ENCODE peak calls at places on chromosomes 11 and 22, in seven cellular contexts. Z, W, V, J, M, C and T are unnamed samples.
A peak's percentile ranks its signal among the peaks of the same experiment; 100 is the strongest.

GRCh38 chr11:55106391-55106790 is 155.6 kb upstream of the TRIM48 start:
- DNase-seq in Z (no peak), W (no peak), V (no peak), J (no peak), M (no peak), C (no peak), T (no peak)

GRCh38 chr11:117805048-117805447 is 8.0 kb upstream of the DSCAML1 start:
- DNase-seq in Z (no peak), W (no peak), V (no peak), J (no peak), M (no peak), C (no peak), T (no peak)

GRCh38 chr22:44224166-44224565 is 43.4 kb downstream of the PARVG start:
- DNase-seq in Z (no peak), W (no peak), V (no peak), J (no peak), M (no peak), C (no peak), T (no peak)

GRCh38 chr22:33579448-33580093 is 340.7 kb downstream of the LARGE1 start:
- DNase-seq in Z (peak; percentile 1), W (peak; percentile 68), V (peak; percentile 77), J (peak; percentile 80), M (peak; percentile 85), C (peak; percentile 52), T (peak; percentile 43)

GRCh38 chr22:24434472-24435322 is 7.3 kb downstream of the ADORA2A start:
- DNase-seq in Z (no peak), W (no peak), V (no peak), J (peak; percentile 92), M (no peak), C (peak; percentile 87), T (peak; percentile 94)

GRCh38 chr11:28621648-28622215 is 513.5 kb downstream of the METTL15 start:
- DNase-seq in Z (no peak), W (no peak), V (no peak), J (no peak), M (no peak), C (no peak), T (no peak)

GRCh38 chr11:12448131-12448939 is 71.0 kb downstream of the PARVA start:
- DNase-seq in Z (no peak), W (no peak), V (no peak), J (no peak), M (no peak), C (no peak), T (no peak)

GRCh38 chr11:33724644-33725035 is 11.6 kb downstream of the CD59 start:
- DNase-seq in Z (no peak), W (no peak), V (no peak), J (peak; percentile 52), M (no peak), C (no peak), T (no peak)

GRCh38 chr22:49008682-49009235 is 818.9 kb downstream of the BRD1 start:
- DNase-seq in Z (no peak), W (peak; percentile 35), V (no peak), J (peak; percentile 33), M (no peak), C (no peak), T (no peak)

GRCh38 chr11:111737877-111738205 is 28.3 kb downstream of the PPP2R1B start:
- DNase-seq in Z (no peak), W (no peak), V (no peak), J (no peak), M (no peak), C (no peak), T (no peak)

GRCh38 chr11:444397-445144 is 2.8 kb upstream of the ANO9 start:
- DNase-seq in Z (no peak), W (no peak), V (no peak), J (peak; percentile 85), M (no peak), C (no peak), T (no peak)

GRCh38 chr22:48643066-48643731 is 1184.5 kb downstream of the BRD1 start:
- DNase-seq in Z (no peak), W (no peak), V (no peak), J (no peak), M (no peak), C (no peak), T (no peak)

GRCh38 chr11:3614742-3615171 is 27.0 kb downstream of the ART5 start:
- DNase-seq in Z (no peak), W (no peak), V (no peak), J (peak; percentile 43), M (no peak), C (peak; percentile 68), T (peak; percentile 83)

GRCh38 chr11:117876341-117877119 is at the start of gene FXYD6:
- DNase-seq in Z (no peak), W (peak; percentile 77), V (peak; percentile 65), J (no peak), M (peak; percentile 71), C (no peak), T (no peak)

GRCh38 chr11:34750692-34751405 is 130.0 kb downstream of the EHF start:
- DNase-seq in Z (no peak), W (no peak), V (no peak), J (no peak), M (no peak), C (no peak), T (no peak)

GRCh38 chr11:6623391-6624363 is 4.5 kb upstream of the TPP1 start:
- DNase-seq in Z (no peak), W (no peak), V (no peak), J (no peak), M (no peak), C (no peak), T (no peak)

GRCh38 chr11:17887779-17888178 is 125.1 kb downstream of the SERGEF start:
- DNase-seq in Z (no peak), W (no peak), V (no peak), J (no peak), M (peak; percentile 58), C (no peak), T (no peak)

GRCh38 chr11:84993386-84993785 is 633.8 kb downstream of the DLG2 start:
- DNase-seq in Z (no peak), W (no peak), V (no peak), J (no peak), M (peak; percentile 45), C (no peak), T (peak; percentile 1)

GRCh38 chr11:28146123-28146751 is 38.0 kb downstream of the METTL15 start:
- DNase-seq in Z (peak; percentile 67), W (no peak), V (no peak), J (no peak), M (no peak), C (no peak), T (no peak)

GRCh38 chr11:112794321-112794720 is 166.9 kb upstream of the NCAM1 start:
- DNase-seq in Z (no peak), W (no peak), V (no peak), J (no peak), M (no peak), C (no peak), T (no peak)

GRCh38 chr22:17484608-17485007 is 78.7 kb upstream of the SLC25A18 start:
- DNase-seq in Z (no peak), W (no peak), V (no peak), J (no peak), M (no peak), C (no peak), T (no peak)

GRCh38 chr22:17489101-17489500 is 74.2 kb upstream of the SLC25A18 start:
- DNase-seq in Z (no peak), W (no peak), V (no peak), J (no peak), M (no peak), C (no peak), T (no peak)

GRCh38 chr22:17483670-17484372 is 79.5 kb upstream of the SLC25A18 start:
- DNase-seq in Z (no peak), W (no peak), V (no peak), J (no peak), M (no peak), C (no peak), T (no peak)

GRCh38 chr22:17486719-17487118 is 76.6 kb upstream of the SLC25A18 start:
- DNase-seq in Z (no peak), W (no peak), V (no peak), J (no peak), M (no peak), C (no peak), T (no peak)

DNA sequence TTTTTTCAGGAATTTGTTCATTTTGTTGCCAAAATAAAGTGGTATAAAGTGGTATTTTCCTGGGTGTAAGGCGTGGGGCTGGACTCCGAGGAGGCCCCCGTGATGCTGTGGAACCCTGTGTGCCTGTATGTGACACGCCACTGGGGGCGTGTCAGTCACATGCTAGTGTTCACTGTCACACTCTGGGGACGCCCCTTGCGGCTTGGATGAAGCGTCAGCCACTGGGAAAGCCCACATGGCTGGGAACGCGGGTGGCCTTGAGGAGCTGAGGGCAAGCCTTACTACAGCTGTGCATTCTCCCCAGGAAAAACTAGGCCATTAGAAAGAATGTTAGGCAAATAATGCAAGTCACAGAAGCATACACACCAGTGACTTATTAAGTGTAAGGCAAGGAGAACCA is 77.0 kb upstream of the SLC25A18 start:
- DNase-seq in Z (no peak), W (no peak), V (no peak), J (no peak), M (no peak), C (no peak), T (no peak)
- TF ChIP-seq CTCF in Z (no peak), W (no peak), V (no peak), J (no peak), M (no peak), C (no peak), T (no peak)

DNA sequence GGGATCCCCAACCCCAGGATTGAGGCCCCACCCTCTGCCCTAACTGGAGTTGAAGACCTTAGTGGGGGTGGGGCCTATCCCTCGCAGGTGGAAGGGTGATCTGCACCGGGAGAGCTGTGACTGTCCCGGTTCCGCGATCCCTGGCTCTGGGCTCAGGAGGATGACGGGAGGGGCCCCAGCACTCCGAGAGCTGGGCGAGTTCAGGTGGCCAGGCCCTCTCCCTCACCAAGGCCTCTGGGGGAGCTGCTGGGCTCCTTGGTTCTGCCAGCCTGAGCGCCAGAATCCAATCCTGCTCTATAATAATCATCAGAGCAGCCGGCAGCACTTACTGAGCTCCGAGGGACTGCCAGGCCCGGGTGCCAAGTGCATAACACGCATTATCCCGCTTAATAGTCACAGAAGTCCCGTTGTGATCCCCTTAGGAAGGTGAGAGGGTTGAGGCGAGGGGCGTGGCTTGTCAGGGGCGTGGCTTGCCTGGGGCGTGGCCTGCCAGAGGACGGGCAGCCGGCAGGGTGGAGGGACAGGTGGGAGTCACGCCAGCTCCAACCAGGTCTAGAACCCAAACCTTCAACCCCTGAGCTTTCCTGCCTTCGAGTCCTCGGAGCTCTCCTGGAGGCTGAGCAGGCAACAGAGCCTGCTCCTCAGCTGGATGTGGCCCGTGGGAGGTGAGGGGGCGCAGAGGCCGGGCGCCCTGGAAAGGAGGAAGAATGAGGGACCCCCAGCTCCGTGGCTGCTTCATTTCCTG is 7.2 kb upstream of the SYT7 start:
- DNase-seq in Z (no peak), W (peak; percentile 75), V (no peak), J (peak; percentile 85), M (peak; percentile 96), C (peak; percentile 69), T (peak; percentile 73)
- TF ChIP-seq CTCF in Z (peak; percentile 22), W (no peak), V (peak; percentile 44), J (peak; percentile 10), M (no peak), C (no peak), T (no peak)

GRCh38 chr22:30219049-30219448 is 27.5 kb downstream of the LIF start:
- DNase-seq in Z (no peak), W (no peak), V (no peak), J (no peak), M (no peak), C (no peak), T (no peak)
- TF ChIP-seq CTCF in Z (no peak), W (peak; percentile 39), V (peak; percentile 28), J (no peak), M (no peak), C (no peak), T (no peak)

GRCh38 chr22:42990131-42990838 is 24.7 kb downstream of the PACSIN2 start:
- DNase-seq in Z (peak; percentile 80), W (no peak), V (no peak), J (peak; percentile 48), M (no peak), C (no peak), T (no peak)
- TF ChIP-seq CTCF in Z (peak; percentile 71), W (no peak), V (peak; percentile 50), J (no peak), M (no peak), C (peak; percentile 9), T (no peak)